ENCODE peak calls at places on chromosomes 13 and 19, in nine cellular contexts. C is BE2C; H is mammary epithelial cell; F is left lung; U is CD4-positive, CD25-positive, alpha-beta regulatory T cell; B is neural progenitor cell; X is H9; R is GM23338; K is endodermal cell. N is an unnamed sample.

GRCh38 chr19:3687774-3688706 is 12.2 kb downstream of the PIP5K1C start:
- DNase-seq in F (peak; percentile 86), X (peak; percentile 71), C (no peak), R (peak; percentile 71), B (peak; percentile 47), K (peak; percentile 90), U (peak; percentile 66), H (peak; percentile 43), N (peak; percentile 23)

GRCh38 chr13:109010912-109011311 is 381.5 kb downstream of the MYO16 start:
- DNase-seq in C (no peak), R (peak; percentile 60), K (peak; percentile 74), F (peak; percentile 56), U (no peak), X (peak; percentile 34), B (peak; percentile 15), H (no peak), N (no peak)

GRCh38 chr19:44748426-44749254 is at the start of gene BCL3:
- DNase-seq in H (peak; percentile 77), U (peak; percentile 81), K (peak; percentile 66), C (peak; percentile 42), R (peak; percentile 25), F (peak; percentile 96), B (peak; percentile 53), X (no peak), N (peak; percentile 38)

GRCh38 chr19:447816-448546 is 12.9 kb downstream of the SHC2 start:
- DNase-seq in H (no peak), U (no peak), X (no peak), R (no peak), B (no peak), F (peak; percentile 67), C (peak; percentile 37), K (no peak), N (no peak)

GRCh38 chr19:19101540-19101939 is 36.7 kb downstream of the TMEM161A start:
- DNase-seq in R (no peak), H (no peak), F (no peak), B (no peak), C (no peak), X (no peak), U (no peak), K (no peak), N (no peak)

GRCh38 chr19:34489175-34489574 is 7.6 kb downstream of the WTIP start:
- DNase-seq in F (no peak), X (no peak), K (no peak), U (no peak), H (no peak), C (no peak), B (no peak), R (no peak), N (no peak)

GRCh38 chr13:29529755-29530154 is 65.7 kb downstream of the SLC7A1 start:
- DNase-seq in C (no peak), F (no peak), H (no peak), X (no peak), K (no peak), R (no peak), B (no peak), U (no peak), N (no peak)

GRCh38 chr19:1851581-1852293 is 3.5 kb upstream of the REXO1 start:
- DNase-seq in X (no peak), B (no peak), U (peak; percentile 67), F (peak; percentile 78), R (peak; percentile 76), K (no peak), C (peak; percentile 75), H (no peak), N (no peak)

GRCh38 chr19:39817888-39818561 is 15.9 kb downstream of the DYRK1B start:
- DNase-seq in R (no peak), F (no peak), C (no peak), U (no peak), K (no peak), H (no peak), B (no peak), X (no peak), N (no peak)

GRCh38 chr19:45782162-45782623 is at the start of gene DMPK:
- DNase-seq in C (no peak), X (peak; percentile 30), K (no peak), B (no peak), F (peak; percentile 75), H (peak; percentile 37), R (no peak), U (no peak), N (peak; percentile 15)

GRCh38 chr19:10085641-10086031 is 481 bp upstream of the SHFL start:
- DNase-seq in U (no peak), B (no peak), H (no peak), K (no peak), C (no peak), R (peak; percentile 29), X (no peak), F (no peak), N (no peak)

GRCh38 chr19:41431426-41432386 is 4.5 kb upstream of the B3GNT8 start:
- DNase-seq in U (peak; percentile 44), X (no peak), R (peak; percentile 51), B (no peak), H (peak; percentile 25), C (peak; percentile 47), F (peak; percentile 67), K (peak; percentile 73), N (peak; percentile 25)

GRCh38 chr13:43694265-43694664 is 92.5 kb downstream of the ENOX1 start:
- DNase-seq in H (no peak), B (no peak), R (peak; percentile 18), F (no peak), C (no peak), X (no peak), K (no peak), U (no peak), N (no peak)

DNA sequence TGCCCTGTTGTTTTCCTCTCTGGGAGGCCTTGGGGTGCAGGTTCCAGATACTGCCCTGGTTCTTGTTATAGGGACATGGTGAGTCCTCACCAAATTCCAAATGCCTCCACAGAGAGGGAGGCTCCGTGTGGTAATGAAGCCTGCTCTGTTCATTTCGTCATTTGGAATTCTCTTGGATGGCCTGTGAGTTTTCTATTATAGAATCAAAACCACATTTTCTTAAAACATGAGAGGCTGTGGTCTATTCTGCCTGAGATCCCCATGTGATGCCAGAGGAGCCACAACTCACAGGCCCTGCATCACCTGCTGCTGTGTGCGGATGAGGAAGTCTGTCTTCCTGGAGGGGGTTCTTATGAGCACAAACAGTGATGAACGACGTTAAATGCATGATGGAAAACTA is 264.4 kb downstream of the UQCRFS1 start:
- DNase-seq in B (no peak), H (no peak), R (no peak), C (no peak), F (no peak), X (no peak), K (peak; percentile 11), U (no peak), N (no peak)
- H3K27me3 ChIP-seq in B (no peaks in the 10 kb centered on the region), H (no peaks in the 10 kb centered on the region), R (no peaks in the 10 kb centered on the region), C (no peaks in the 10 kb centered on the region), F (peaks cover 6% of the 10 kb centered on the region), X (no peaks in the 10 kb centered on the region), K (no peaks in the 10 kb centered on the region), U (no peaks in the 10 kb centered on the region), N (no peaks in the 10 kb centered on the region)

GRCh38 chr19:50820086-50820485 is 3.5 kb downstream of the KLK1 start:
- DNase-seq in F (no peak), X (no peak), H (no peak), U (no peak), B (no peak), C (no peak), K (peak; percentile 60), R (no peak), N (no peak)

GRCh38 chr19:50817941-50818858 is 5.4 kb downstream of the KLK1 start:
- DNase-seq in U (peak; percentile 29), H (no peak), C (peak; percentile 95), F (peak; percentile 83), B (peak; percentile 92), K (peak; percentile 98), R (peak; percentile 96), X (peak; percentile 94), N (no peak)

GRCh38 chr19:50820549-50821247 is 2.9 kb downstream of the KLK1 start:
- DNase-seq in B (no peak), K (peak; percentile 73), C (peak; percentile 38), F (peak; percentile 76), H (no peak), X (peak; percentile 67), U (no peak), R (peak; percentile 53), N (no peak)

GRCh38 chr19:50818859-50819472 is 4.6 kb downstream of the KLK1 start:
- DNase-seq in H (no peak), R (no peak), X (no peak), K (peak; percentile 51), C (no peak), U (no peak), F (no peak), B (no peak), N (no peak)

DNA sequence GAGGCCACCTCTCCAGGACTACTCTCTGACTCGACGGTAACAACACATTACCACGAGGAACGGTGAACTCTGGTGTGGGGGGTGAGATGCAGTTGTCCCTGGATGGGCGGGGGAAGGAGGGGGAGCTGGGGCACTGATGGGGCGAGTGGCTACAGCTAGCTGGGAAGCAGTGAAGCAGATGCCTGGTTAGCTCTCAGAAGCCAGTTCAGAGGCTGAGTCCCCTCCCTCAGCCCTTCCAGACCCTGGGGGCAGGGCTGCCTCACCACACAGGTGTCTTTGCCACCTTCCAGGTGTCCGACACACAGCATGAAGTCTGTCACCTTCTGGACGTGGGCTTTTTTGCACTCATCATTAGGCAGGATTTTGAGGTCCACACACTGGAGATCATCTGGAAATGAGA is 4.0 kb downstream of the KLK1 start:
- DNase-seq in K (peak; percentile 62), C (no peak), B (no peak), X (no peak), F (no peak), H (no peak), U (no peak), R (no peak), N (no peak)
- H3K27me3 ChIP-seq in K (peaks cover 58% of the 10 kb centered on the region), C (no peaks in the 10 kb centered on the region), B (peaks cover 95% of the 10 kb centered on the region), X (peaks cover 12% of the 10 kb centered on the region), F (peaks cover 98% of the 10 kb centered on the region), H (no peaks in the 10 kb centered on the region), U (peaks cover 4% of the 10 kb centered on the region), R (peaks cover 45% of the 10 kb centered on the region), N (peaks cover 9% of the 10 kb centered on the region)

DNA sequence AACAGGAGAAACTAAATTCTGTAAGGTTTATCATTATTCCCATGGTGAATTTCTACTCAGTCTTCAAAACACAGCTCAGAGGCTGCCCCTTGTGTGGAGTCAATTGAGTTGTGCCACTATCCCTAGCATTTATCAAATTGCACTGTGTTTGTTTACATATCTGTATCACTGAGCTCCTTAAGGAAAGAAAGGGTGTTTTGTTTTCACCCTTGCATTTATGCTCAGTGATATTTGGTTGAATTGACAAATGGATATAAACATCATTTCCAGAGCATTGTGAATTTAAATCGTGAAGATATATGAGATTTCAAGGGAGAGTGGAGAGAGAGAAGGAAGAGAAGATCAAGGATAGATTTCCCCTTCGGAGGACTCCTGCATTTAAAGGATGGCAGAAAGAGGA is 55.1 kb upstream of the TNFRSF19 start:
- DNase-seq in F (no peak), H (no peak), R (no peak), B (no peak), K (no peak), C (no peak), U (no peak), X (no peak), N (no peak)
- H3K27me3 ChIP-seq in F (no peaks in the 10 kb centered on the region), H (peaks cover 2% of the 10 kb centered on the region), R (no peaks in the 10 kb centered on the region), B (no peaks in the 10 kb centered on the region), K (no peaks in the 10 kb centered on the region), C (no peaks in the 10 kb centered on the region), U (peaks cover 15% of the 10 kb centered on the region), X (no peaks in the 10 kb centered on the region), N (no peaks in the 10 kb centered on the region)

DNA sequence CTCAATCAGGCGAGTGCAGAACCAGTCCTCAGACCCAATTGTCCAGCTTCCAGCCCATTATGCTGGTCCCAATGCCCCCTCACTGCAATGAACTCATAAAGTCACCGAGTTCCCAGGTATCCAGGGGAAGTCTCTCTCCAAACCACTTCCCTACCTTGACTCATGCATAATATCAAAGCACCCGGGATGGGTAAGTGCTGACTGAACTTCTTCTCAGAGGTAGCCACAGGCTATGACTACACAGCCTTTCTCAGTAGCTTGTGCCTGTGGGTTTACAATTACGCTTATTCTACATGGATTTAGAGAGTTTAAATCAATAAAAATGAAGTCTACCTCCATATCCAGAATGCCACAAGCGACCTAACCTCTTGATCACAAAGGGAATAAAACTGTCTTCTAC is 1.7 kb upstream of the C13orf42 start:
- DNase-seq in H (peak; percentile 52), U (no peak), X (no peak), K (peak; percentile 20), C (no peak), R (no peak), F (no peak), B (no peak), N (peak; percentile 46)
- H3K27me3 ChIP-seq in H (no peaks in the 10 kb centered on the region), U (no peaks in the 10 kb centered on the region), X (no peaks in the 10 kb centered on the region), K (no peaks in the 10 kb centered on the region), C (no peaks in the 10 kb centered on the region), R (no peaks in the 10 kb centered on the region), F (no peaks in the 10 kb centered on the region), B (no peaks in the 10 kb centered on the region), N (no peaks in the 10 kb centered on the region)

N was measured in bronchial epithelial cell.